ENCODE peak calls at places on chromosomes 11 and 22, in ten cellular contexts. F is suprapubic skin; X is mesenchymal stem cell; O is naive thymus-derived CD4-positive, alpha-beta T cell; D is ovary; R is cardiac muscle cell; Y is HCT116; B is upper lobe of right lung; W is HAP-1; I is mammary epithelial cell. P is an unnamed sample.

GRCh38 chr22:50118557-50119168 is 28.9 kb downstream of the MOV10L1 start:
- DNase-seq in F (no peak), X (peak; percentile 99), O (no peak), D (peak; percentile 78), R (peak; percentile 99), Y (no peak), B (no peak), W (no peak), I (no peak), P (peak; percentile 61)

GRCh38 chr11:116294630-116295029 is 478.2 kb downstream of the BUD13 start:
- DNase-seq in F (no peak), X (no peak), O (no peak), D (no peak), R (peak; percentile 25), Y (no peak), B (no peak), W (no peak), I (peak; percentile 42), P (peak; percentile 2)

GRCh38 chr11:82942376-82942775 is 40.8 kb downstream of the DDIAS start:
- DNase-seq in F (no peak), X (no peak), O (no peak), D (no peak), R (no peak), Y (no peak), B (no peak), W (no peak), I (no peak), P (no peak)

GRCh38 chr11:14554959-14555358 is 34.8 kb upstream of the PSMA1 start:
- DNase-seq in F (no peak), X (peak; percentile 95), O (peak; percentile 87), D (no peak), R (peak; percentile 97), Y (no peak), B (no peak), W (no peak), I (no peak), P (no peak)

GRCh38 chr11:27012254-27012921 is 18.5 kb downstream of the FIBIN start:
- DNase-seq in F (no peak), X (peak; percentile 88), O (no peak), D (peak; percentile 32), R (peak; percentile 76), Y (no peak), B (no peak), W (no peak), I (peak; percentile 27), P (peak; percentile 62)

GRCh38 chr11:20623258-20623657 is 23.9 kb downstream of the SLC6A5 start:
- DNase-seq in F (no peak), X (no peak), O (no peak), D (no peak), R (no peak), Y (no peak), B (no peak), W (no peak), I (no peak), P (no peak)

GRCh38 chr11:91170711-91171110 is 947.9 kb upstream of the CHORDC1 start:
- DNase-seq in F (no peak), X (peak; percentile 22), O (no peak), D (no peak), R (no peak), Y (no peak), B (no peak), W (no peak), I (no peak), P (peak; percentile 16)

GRCh38 chr11:61907871-61908729 is 9.3 kb downstream of the RAB3IL1 start:
- DNase-seq in F (no peak), X (no peak), O (no peak), D (peak; percentile 34), R (no peak), Y (no peak), B (no peak), W (no peak), I (no peak), P (no peak)

GRCh38 chr11:67998150-67999045 is 5.5 kb downstream of the UNC93B1 start:
- DNase-seq in F (no peak), X (no peak), O (no peak), D (no peak), R (no peak), Y (no peak), B (peak; percentile 53), W (no peak), I (no peak), P (no peak)

GRCh38 chr11:8243458-8243857 is 20.2 kb downstream of the LMO1 start:
- DNase-seq in F (no peak), X (no peak), O (no peak), D (no peak), R (no peak), Y (no peak), B (no peak), W (no peak), I (no peak), P (no peak)

GRCh38 chr11:63768232-63769043 is at the start of gene ZFTA:
- DNase-seq in F (peak; percentile 79), X (peak; percentile 63), O (peak; percentile 50), D (peak; percentile 80), R (peak; percentile 70), Y (no peak), B (peak; percentile 83), W (peak; percentile 64), I (peak; percentile 43), P (peak; percentile 86)

GRCh38 chr11:133894956-133895549 is 49.7 kb upstream of the SPATA19 start:
- DNase-seq in F (peak; percentile 16), X (no peak), O (no peak), D (no peak), R (peak; percentile 7), Y (no peak), B (no peak), W (no peak), I (no peak), P (peak; percentile 12)

GRCh38 chr11:68269414-68270081 is 2.2 kb downstream of the C11orf24 start:
- DNase-seq in F (peak; percentile 31), X (peak; percentile 90), O (no peak), D (no peak), R (peak; percentile 79), Y (no peak), B (no peak), W (no peak), I (peak; percentile 72), P (peak; percentile 78)

DNA sequence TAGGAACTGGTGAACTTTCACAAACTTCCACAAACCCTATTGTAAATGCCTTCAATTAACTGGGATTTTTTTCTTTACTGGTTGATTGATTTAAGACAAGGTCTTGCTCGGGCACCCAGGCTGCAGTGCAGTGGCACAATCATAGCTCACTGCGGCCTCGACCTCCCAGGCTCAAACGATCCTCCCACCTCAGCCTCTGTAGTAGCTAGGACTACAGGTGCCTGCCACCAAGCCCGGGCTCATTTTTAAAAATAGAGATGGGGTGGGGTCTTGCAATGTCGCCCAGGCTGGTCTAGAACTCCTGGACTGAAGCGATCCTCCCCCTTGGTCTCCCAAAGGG is 35.7 kb upstream of the POLA2 start:
- DNase-seq in F (no peak), X (no peak), O (no peak), D (no peak), R (no peak), Y (no peak), B (no peak), W (no peak), I (no peak), P (no peak)
- H3K4me3 ChIP-seq in F (peak overlapping the region; percentile 40), X (peak overlapping the region; percentile 76), O (peak overlapping the region; percentile 48), D (peak overlapping the region; percentile 45), R (peak overlapping the region; percentile 19), Y (no peak overlapping the region), B (peak overlapping the region; percentile 53), W (peak overlapping the region; percentile 30), I (peak overlapping the region; percentile 46), P (peak overlapping the region; percentile 75)

DNA sequence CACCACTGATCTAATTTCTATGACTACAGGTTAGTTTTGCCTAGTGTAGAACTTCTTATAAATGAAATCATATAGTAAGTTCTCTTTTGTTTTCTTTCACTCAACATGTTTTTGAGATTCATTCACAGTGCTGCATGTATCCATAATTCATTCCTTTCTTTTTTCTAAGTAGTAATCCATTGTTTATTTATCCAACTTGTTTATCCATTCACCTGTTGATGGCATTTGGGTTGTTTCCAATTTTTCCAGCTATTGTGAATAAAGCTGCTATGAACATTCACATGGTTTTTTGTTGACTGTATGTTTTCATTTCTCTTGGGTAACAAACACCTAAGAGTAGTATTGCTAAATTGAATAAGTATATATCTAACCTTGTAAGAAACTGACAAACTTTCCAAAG is 23.5 kb downstream of the MRTFA start:
- DNase-seq in F (no peak), X (no peak), O (no peak), D (no peak), R (no peak), Y (no peak), B (no peak), W (no peak), I (no peak), P (no peak)
- H3K4me1 ChIP-seq in F (peaks cover 18% of the 10 kb centered on the region), X (peaks cover 3% of the 10 kb centered on the region), O (no peaks in the 10 kb centered on the region), D (peaks cover 6% of the 10 kb centered on the region), R (peaks cover 14% of the 10 kb centered on the region), Y (peaks cover 6% of the 10 kb centered on the region), B (peaks cover 18% of the 10 kb centered on the region), W (peaks cover 18% of the 10 kb centered on the region), I (peaks cover 5% of the 10 kb centered on the region), P (no peaks in the 10 kb centered on the region)

GRCh38 chr11:103961010-103961409 is 75.4 kb upstream of the DDI1 start:
- DNase-seq in F (no peak), X (peak; percentile 24), O (no peak), D (no peak), R (peak; percentile 13), Y (no peak), B (no peak), W (no peak), I (peak; percentile 61), P (no peak)
- H3K4me3 ChIP-seq in F (no peak overlapping the region), X (no peak overlapping the region), O (no peak overlapping the region), D (no peak overlapping the region), R (no peak overlapping the region), Y (no peak overlapping the region), B (no peak overlapping the region), W (no peak overlapping the region), I (no peak overlapping the region), P (peak overlapping the region; percentile 24)

DNA sequence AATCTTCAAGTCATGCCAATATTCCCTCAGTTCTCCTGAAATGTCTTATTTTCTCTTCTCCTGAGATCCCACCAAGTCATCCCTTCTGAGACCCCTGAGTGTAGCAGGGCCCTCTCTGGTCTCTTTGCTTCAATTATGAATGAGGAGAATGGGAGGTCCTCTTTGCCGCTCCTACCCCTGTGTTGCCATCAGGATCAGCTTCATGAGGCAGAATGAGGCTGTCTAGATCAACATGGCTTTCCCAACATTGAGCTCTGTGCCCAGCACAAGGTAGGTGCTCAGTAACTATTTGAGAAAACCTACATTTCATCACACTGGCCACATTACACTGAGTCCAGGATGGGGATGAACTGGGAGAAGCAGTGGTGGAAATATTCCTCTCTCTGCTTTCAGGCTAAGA is 107.2 kb downstream of the ZNF280B start:
- DNase-seq in F (no peak), X (no peak), O (no peak), D (no peak), R (no peak), Y (no peak), B (no peak), W (no peak), I (no peak), P (no peak)
- H3K4me1 ChIP-seq in F (peaks cover 13% of the 10 kb centered on the region), X (peaks cover 2% of the 10 kb centered on the region), O (no peaks in the 10 kb centered on the region), D (no peaks in the 10 kb centered on the region), R (no peaks in the 10 kb centered on the region), Y (peaks cover 17% of the 10 kb centered on the region), B (no peaks in the 10 kb centered on the region), W (no peaks in the 10 kb centered on the region), I (peaks cover 11% of the 10 kb centered on the region), P (peaks cover 18% of the 10 kb centered on the region)

GRCh38 chr11:120401506-120401905 is 65.3 kb downstream of the ARHGEF12 start:
- DNase-seq in F (no peak), X (peak; percentile 36), O (no peak), D (no peak), R (no peak), Y (no peak), B (no peak), W (no peak), I (peak; percentile 71), P (no peak)
- H3K4me3 ChIP-seq in F (no peak overlapping the region), X (peak overlapping the region; percentile 73), O (no peak overlapping the region), D (no peak overlapping the region), R (no peak overlapping the region), Y (no peak overlapping the region), B (no peak overlapping the region), W (no peak overlapping the region), I (peak overlapping the region; percentile 37), P (peak overlapping the region; percentile 74)

GRCh38 chr11:33730716-33731115 is 5.5 kb downstream of the CD59 start:
- DNase-seq in F (no peak), X (no peak), O (no peak), D (no peak), R (no peak), Y (no peak), B (no peak), W (no peak), I (no peak), P (no peak)
- H3K4me1 ChIP-seq in F (peaks cover 75% of the 10 kb centered on the region), X (peaks cover 5% of the 10 kb centered on the region), O (peaks cover 9% of the 10 kb centered on the region), D (peaks cover 6% of the 10 kb centered on the region), R (peaks cover 8% of the 10 kb centered on the region), Y (peaks cover 16% of the 10 kb centered on the region), B (peaks cover 58% of the 10 kb centered on the region), W (peaks cover 5% of the 10 kb centered on the region), I (peaks cover 31% of the 10 kb centered on the region), P (peaks cover 37% of the 10 kb centered on the region)